ENCODE peak calls at places on chromosomes 12 and 14, in ten cellular contexts. One of them, this sample, is unnamed.

GRCh38 chr14:71231521-71232393 is 324.5 kb downstream of the PCNX1 start:
- DNase-seq in fibroblast of the aortic adventitia: no peak
- DNase-seq in astrocyte: no peak
- DNase-seq in WTC11: peak
- DNase-seq in KG1: no peak
- DNase-seq in activated naive CD8-positive, alpha-beta T cell treated with anti-CD3 and anti-CD28 coated beads, Interleukin-2, amount 10 ng/mL, durations not matched to agents 7 days and 5 days: no peak
- DNase-seq in NCI-H2029 treated with DMSO at 0.1 percent for 48 hours: no peak
- DNase-seq in effector memory CD4-positive, alpha-beta T cell: no peak
- DNase-seq in stimulated activated CD8-positive, alpha-beta memory T cell treated with anti-CD3 and anti-CD28 coated beads, Interleukin-4, amount 100 ng/mL, for 1 hour: no peak
- DNase-seq in GM06990: peak
- DNase-seq in this sample: no peak

GRCh38 chr12:57996520-57996919 is 55.2 kb downstream of the ATP23 start:
- DNase-seq in activated naive CD8-positive, alpha-beta T cell treated with anti-CD3 and anti-CD28 coated beads, Interleukin-2, amount 10 ng/mL, durations not matched to agents 7 days and 5 days: no peak
- DNase-seq in GM06990: no peak
- DNase-seq in astrocyte: no peak
- DNase-seq in effector memory CD4-positive, alpha-beta T cell: no peak
- DNase-seq in stimulated activated CD8-positive, alpha-beta memory T cell treated with anti-CD3 and anti-CD28 coated beads, Interleukin-4, amount 100 ng/mL, for 1 hour: no peak
- DNase-seq in NCI-H2029 treated with DMSO at 0.1 percent for 48 hours: no peak
- DNase-seq in fibroblast of the aortic adventitia: no peak
- DNase-seq in WTC11: no peak
- DNase-seq in KG1: no peak
- DNase-seq in this sample: no peak

GRCh38 chr12:27970391-27970980 is 2.0 kb downstream of the PTHLH start:
- DNase-seq in fibroblast of the aortic adventitia: peak
- DNase-seq in effector memory CD4-positive, alpha-beta T cell: no peak
- DNase-seq in astrocyte: peak
- DNase-seq in NCI-H2029 treated with DMSO at 0.1 percent for 48 hours: no peak
- DNase-seq in GM06990: peak
- DNase-seq in stimulated activated CD8-positive, alpha-beta memory T cell treated with anti-CD3 and anti-CD28 coated beads, Interleukin-4, amount 100 ng/mL, for 1 hour: no peak
- DNase-seq in KG1: no peak
- DNase-seq in activated naive CD8-positive, alpha-beta T cell treated with anti-CD3 and anti-CD28 coated beads, Interleukin-2, amount 10 ng/mL, durations not matched to agents 7 days and 5 days: peak
- DNase-seq in WTC11: peak
- DNase-seq in this sample: no peak

GRCh38 chr12:81722004-81722403 is 37.1 kb downstream of the PPFIA2 start:
- DNase-seq in NCI-H2029 treated with DMSO at 0.1 percent for 48 hours: no peak
- DNase-seq in fibroblast of the aortic adventitia: peak
- DNase-seq in GM06990: no peak
- DNase-seq in activated naive CD8-positive, alpha-beta T cell treated with anti-CD3 and anti-CD28 coated beads, Interleukin-2, amount 10 ng/mL, durations not matched to agents 7 days and 5 days: no peak
- DNase-seq in astrocyte: peak
- DNase-seq in KG1: no peak
- DNase-seq in WTC11: no peak
- DNase-seq in stimulated activated CD8-positive, alpha-beta memory T cell treated with anti-CD3 and anti-CD28 coated beads, Interleukin-4, amount 100 ng/mL, for 1 hour: no peak
- DNase-seq in effector memory CD4-positive, alpha-beta T cell: no peak
- DNase-seq in this sample: no peak

GRCh38 chr14:99982449-99983250 is 82.6 kb upstream of the EVL start:
- DNase-seq in effector memory CD4-positive, alpha-beta T cell: no peak
- DNase-seq in stimulated activated CD8-positive, alpha-beta memory T cell treated with anti-CD3 and anti-CD28 coated beads, Interleukin-4, amount 100 ng/mL, for 1 hour: peak
- DNase-seq in fibroblast of the aortic adventitia: peak
- DNase-seq in astrocyte: peak
- DNase-seq in activated naive CD8-positive, alpha-beta T cell treated with anti-CD3 and anti-CD28 coated beads, Interleukin-2, amount 10 ng/mL, durations not matched to agents 7 days and 5 days: peak
- DNase-seq in NCI-H2029 treated with DMSO at 0.1 percent for 48 hours: peak
- DNase-seq in KG1: peak
- DNase-seq in GM06990: no peak
- DNase-seq in WTC11: peak
- DNase-seq in this sample: peak

GRCh38 chr12:17064834-17065233 is 458.9 kb upstream of the LMO3 start:
- DNase-seq in GM06990: no peak
- DNase-seq in stimulated activated CD8-positive, alpha-beta memory T cell treated with anti-CD3 and anti-CD28 coated beads, Interleukin-4, amount 100 ng/mL, for 1 hour: no peak
- DNase-seq in KG1: no peak
- DNase-seq in NCI-H2029 treated with DMSO at 0.1 percent for 48 hours: no peak
- DNase-seq in astrocyte: no peak
- DNase-seq in effector memory CD4-positive, alpha-beta T cell: no peak
- DNase-seq in fibroblast of the aortic adventitia: no peak
- DNase-seq in WTC11: no peak
- DNase-seq in activated naive CD8-positive, alpha-beta T cell treated with anti-CD3 and anti-CD28 coated beads, Interleukin-2, amount 10 ng/mL, durations not matched to agents 7 days and 5 days: no peak
- DNase-seq in this sample: no peak

GRCh38 chr14:104795781-104796681 is 483 bp upstream of the AKT1 start:
- DNase-seq in astrocyte: no peak
- DNase-seq in activated naive CD8-positive, alpha-beta T cell treated with anti-CD3 and anti-CD28 coated beads, Interleukin-2, amount 10 ng/mL, durations not matched to agents 7 days and 5 days: peak
- DNase-seq in stimulated activated CD8-positive, alpha-beta memory T cell treated with anti-CD3 and anti-CD28 coated beads, Interleukin-4, amount 100 ng/mL, for 1 hour: no peak
- DNase-seq in NCI-H2029 treated with DMSO at 0.1 percent for 48 hours: no peak
- DNase-seq in WTC11: no peak
- DNase-seq in effector memory CD4-positive, alpha-beta T cell: peak
- DNase-seq in fibroblast of the aortic adventitia: no peak
- DNase-seq in GM06990: peak
- DNase-seq in KG1: no peak
- DNase-seq in this sample: no peak

GRCh38 chr12:6267007-6267721 is 43.3 kb upstream of the PLEKHG6 start:
- DNase-seq in KG1: no peak
- DNase-seq in WTC11: no peak
- DNase-seq in fibroblast of the aortic adventitia: no peak
- DNase-seq in astrocyte: peak
- DNase-seq in stimulated activated CD8-positive, alpha-beta memory T cell treated with anti-CD3 and anti-CD28 coated beads, Interleukin-4, amount 100 ng/mL, for 1 hour: no peak
- DNase-seq in effector memory CD4-positive, alpha-beta T cell: no peak
- DNase-seq in GM06990: no peak
- DNase-seq in NCI-H2029 treated with DMSO at 0.1 percent for 48 hours: peak
- DNase-seq in activated naive CD8-positive, alpha-beta T cell treated with anti-CD3 and anti-CD28 coated beads, Interleukin-2, amount 10 ng/mL, durations not matched to agents 7 days and 5 days: no peak
- DNase-seq in this sample: peak

GRCh38 chr14:77882098-77882497 is 82.2 kb downstream of the ADCK1 start:
- DNase-seq in NCI-H2029 treated with DMSO at 0.1 percent for 48 hours: peak
- DNase-seq in astrocyte: no peak
- DNase-seq in KG1: no peak
- DNase-seq in activated naive CD8-positive, alpha-beta T cell treated with anti-CD3 and anti-CD28 coated beads, Interleukin-2, amount 10 ng/mL, durations not matched to agents 7 days and 5 days: no peak
- DNase-seq in GM06990: no peak
- DNase-seq in WTC11: no peak
- DNase-seq in fibroblast of the aortic adventitia: no peak
- DNase-seq in stimulated activated CD8-positive, alpha-beta memory T cell treated with anti-CD3 and anti-CD28 coated beads, Interleukin-4, amount 100 ng/mL, for 1 hour: no peak
- DNase-seq in effector memory CD4-positive, alpha-beta T cell: no peak
- DNase-seq in this sample: no peak

This sample was measured in keratinocyte.